ENCODE peak calls at places on chromosomes 12 and 14, in six cellular contexts. C is endothelial cell, W is NCI-H446 treated with DMSO at 0.1 percent for 48 hours, U is T follicular helper cell, N is MG63, E is fibroblast of the aortic adventitia. B is an unnamed sample.

GRCh38 chr14:52051251-52051650 is 17.6 kb downstream of the NID2 start:
- DNase-seq in C (no peak), W (no peak), U (no peak), N (no peak), E (peak), B (no peak)

GRCh38 chr14:81070511-81070910 is 115.1 kb downstream of the TSHR start:
- DNase-seq in C (no peak), W (no peak), U (no peak), N (no peak), E (no peak), B (no peak)

GRCh38 chr12:80412343-80412953 is 31.6 kb upstream of the PTPRQ start:
- DNase-seq in C (no peak), W (peak), U (no peak), N (no peak), E (peak), B (no peak)

GRCh38 chr12:95182868-95183415 is 34.3 kb downstream of the FGD6 start:
- DNase-seq in C (no peak), W (no peak), U (no peak), N (peak), E (peak), B (no peak)

GRCh38 chr12:104750061-104750460 is 208.0 kb downstream of the SLC41A2 start:
- DNase-seq in C (no peak), W (no peak), U (no peak), N (no peak), E (peak), B (no peak)

GRCh38 chr14:104694475-104694950 is 5.1 kb downstream of the INF2 start:
- DNase-seq in C (no peak), W (no peak), U (no peak), N (no peak), E (no peak), B (no peak)

GRCh38 chr14:85308531-85309300 is 221.2 kb upstream of the FLRT2 start:
- DNase-seq in C (no peak), W (no peak), U (no peak), N (no peak), E (no peak), B (no peak)

GRCh38 chr12:15978431-15978950 is 67.4 kb downstream of the DERA start:
- DNase-seq in C (peak), W (no peak), U (no peak), N (no peak), E (peak), B (no peak)

GRCh38 chr12:59396519-59396918 is 199.3 kb upstream of the SLC16A7 start:
- DNase-seq in C (no peak), W (no peak), U (no peak), N (no peak), E (no peak), B (no peak)

GRCh38 chr14:43540948-43541347 is 966.1 kb downstream of the FSCB start:
- DNase-seq in C (peak), W (no peak), U (no peak), N (no peak), E (no peak), B (no peak)

GRCh38 chr14:74085047-74085637 is 386 bp downstream of the LIN52 start:
- DNase-seq in C (no peak), W (no peak), U (no peak), N (no peak), E (no peak), B (no peak)

B was measured in T-helper 22 cell.